ENCODE peak calls at places on chromosomes 11 and 22, in six cellular contexts. C is effector memory CD4-positive, alpha-beta T cell; M is NCI-H1105 treated with DMSO at 0.1 percent for 48 hours; X is mucosa of gallbladder; O is activated gamma-delta T cell treated with Interleukin-2 at 50 U/mL for 16 hours; P is prostate gland. I is an unnamed sample.

GRCh38 chr11:63858628-63859550 is 20.0 kb downstream of the MARK2 start:
- DNase-seq in C (no peak), M (no peak), X (no peak), O (no peak), P (no peak), I (no peak)

GRCh38 chr22:28034760-28035401 is 115.8 kb upstream of the PITPNB start:
- DNase-seq in C (no peak), M (peak; percentile 99), X (peak; percentile 48), O (peak; percentile 20), P (peak; percentile 79), I (no peak)

GRCh38 chr11:69540118-69541000 is 58.9 kb downstream of the LINC01488 start:
- DNase-seq in C (no peak), M (no peak), X (no peak), O (no peak), P (no peak), I (no peak)

GRCh38 chr11:12793506-12793905 is 119.3 kb downstream of the TEAD1 start:
- DNase-seq in C (no peak), M (no peak), X (no peak), O (no peak), P (no peak), I (no peak)

GRCh38 chr22:37176464-37177061 is 11.5 kb downstream of the C1QTNF6 start:
- DNase-seq in C (no peak), M (no peak), X (peak; percentile 58), O (no peak), P (peak; percentile 51), I (no peak)

GRCh38 chr11:102346748-102347525 is at the start of gene BIRC2:
- DNase-seq in C (peak; percentile 96), M (peak; percentile 92), X (peak; percentile 95), O (peak; percentile 91), P (peak; percentile 93), I (peak; percentile 83)

GRCh38 chr11:72224587-72225410 is at the start of gene INPPL1:
- DNase-seq in C (no peak), M (peak; percentile 28), X (no peak), O (no peak), P (peak; percentile 65), I (no peak)

GRCh38 chr22:47221840-47222615 is 459.6 kb downstream of the TBC1D22A start:
- DNase-seq in C (no peak), M (no peak), X (no peak), O (no peak), P (no peak), I (no peak)

GRCh38 chr22:44424867-44425351 is 73.1 kb downstream of the RTL6 start:
- DNase-seq in C (no peak), M (no peak), X (no peak), O (no peak), P (no peak), I (no peak)

GRCh38 chr11:129974237-129974636 is 28.4 kb downstream of the PRDM10 start:
- DNase-seq in C (no peak), M (no peak), X (no peak), O (no peak), P (no peak), I (no peak)

GRCh38 chr11:95911369-95911759 is 12.5 kb downstream of the MTMR2 start:
- DNase-seq in C (no peak), M (no peak), X (no peak), O (no peak), P (no peak), I (no peak)

GRCh38 chr11:69055598-69056516 is 7.1 kb downstream of the TPCN2 start:
- DNase-seq in C (no peak), M (no peak), X (peak; percentile 77), O (no peak), P (no peak), I (no peak)

GRCh38 chr11:74696932-74697687 is 34.1 kb downstream of the CHRDL2 start:
- DNase-seq in C (no peak), M (no peak), X (peak; percentile 80), O (no peak), P (peak; percentile 79), I (no peak)

GRCh38 chr11:68383976-68384501 is 71.6 kb downstream of the LRP5 start:
- DNase-seq in C (peak; percentile 12), M (peak; percentile 2), X (peak; percentile 61), O (peak; percentile 63), P (peak; percentile 47), I (peak; percentile 9)

GRCh38 chr11:119921571-119921970 is 192.6 kb upstream of the NECTIN1 start:
- DNase-seq in C (no peak), M (no peak), X (no peak), O (no peak), P (no peak), I (no peak)

GRCh38 chr11:111797145-111797581 is 31.0 kb upstream of the PPP2R1B start:
- DNase-seq in C (no peak), M (peak; percentile 7), X (no peak), O (no peak), P (peak; percentile 11), I (no peak)

I was measured in activated CD8-positive, alpha-beta memory T cell treated with anti-CD3 and anti-CD28 coated beads for 4 hours.